ENCODE peak calls at places on chromosomes 2 and 18, in four cellular contexts. One of them, this sample, is unnamed.

GRCh38 chr2:196528486-196529223 is 110.9 kb upstream of the CCDC150 start:
- DNase-seq in NCI-H524: no peak
- DNase-seq in COLO829: no peak
- DNase-seq in lower lobe of right lung: no peak
- DNase-seq in this sample: peak

GRCh38 chr2:78416625-78417300 is 608.7 kb upstream of the REG3G start:
- DNase-seq in NCI-H524: no peak
- DNase-seq in COLO829: no peak
- DNase-seq in lower lobe of right lung: no peak
- DNase-seq in this sample: no peak

GRCh38 chr2:65344689-65345088 is 87.7 kb downstream of the SPRED2 start:
- DNase-seq in NCI-H524: no peak
- DNase-seq in COLO829: no peak
- DNase-seq in lower lobe of right lung: no peak
- DNase-seq in this sample: no peak

GRCh38 chr2:128314348-128315121 is 4.1 kb downstream of the HS6ST1 start:
- DNase-seq in NCI-H524: no peak
- DNase-seq in COLO829: no peak
- DNase-seq in lower lobe of right lung: peak
- DNase-seq in this sample: no peak

GRCh38 chr18:58674863-58675472 is 3.7 kb downstream of the MALT1 start:
- DNase-seq in NCI-H524: no peak
- DNase-seq in COLO829: no peak
- DNase-seq in lower lobe of right lung: no peak
- DNase-seq in this sample: no peak

GRCh38 chr18:427005-427404 is 73.5 kb downstream of the COLEC12 start:
- DNase-seq in NCI-H524: no peak
- DNase-seq in COLO829: no peak
- DNase-seq in lower lobe of right lung: no peak
- DNase-seq in this sample: no peak

GRCh38 chr18:48345596-48345995 is 63.6 kb downstream of the ZBTB7C start:
- DNase-seq in NCI-H524: peak
- DNase-seq in COLO829: no peak
- DNase-seq in lower lobe of right lung: no peak
- DNase-seq in this sample: no peak

GRCh38 chr18:9741821-9742541 is 33.9 kb downstream of the RAB31 start:
- DNase-seq in NCI-H524: no peak
- DNase-seq in COLO829: peak
- DNase-seq in lower lobe of right lung: no peak
- DNase-seq in this sample: no peak

GRCh38 chr2:46026431-46026830 is 270.8 kb upstream of the EPAS1 start:
- DNase-seq in NCI-H524: no peak
- DNase-seq in COLO829: no peak
- DNase-seq in lower lobe of right lung: no peak
- DNase-seq in this sample: no peak

GRCh38 chr2:239181601-239182471 is 219.0 kb downstream of the HDAC4 start:
- DNase-seq in NCI-H524: no peak
- DNase-seq in COLO829: no peak
- DNase-seq in lower lobe of right lung: no peak
- DNase-seq in this sample: no peak

GRCh38 chr2:132651115-132652099 is 18.6 kb downstream of the LYPD1 start:
- DNase-seq in NCI-H524: no peak
- DNase-seq in COLO829: peak
- DNase-seq in lower lobe of right lung: no peak
- DNase-seq in this sample: no peak

GRCh38 chr2:25243995-25244394 is 75.6 kb upstream of the POMC start:
- DNase-seq in NCI-H524: no peak
- DNase-seq in COLO829: no peak
- DNase-seq in lower lobe of right lung: no peak
- DNase-seq in this sample: no peak

GRCh38 chr2:219127236-219127635 is 33.4 kb downstream of the NHEJ1 start:
- DNase-seq in NCI-H524: no peak
- DNase-seq in COLO829: no peak
- DNase-seq in lower lobe of right lung: no peak
- DNase-seq in this sample: no peak

GRCh38 chr2:240400319-240401161 is 34.9 kb upstream of the GPC1 start:
- DNase-seq in NCI-H524: no peak
- DNase-seq in COLO829: no peak
- DNase-seq in lower lobe of right lung: peak
- DNase-seq in this sample: no peak

GRCh38 chr2:2926009-2926857 is 451.4 kb downstream of the EIPR1 start:
- DNase-seq in NCI-H524: no peak
- DNase-seq in COLO829: no peak
- DNase-seq in lower lobe of right lung: no peak
- DNase-seq in this sample: no peak

GRCh38 chr2:165572155-165572554 is 102.7 kb downstream of the CSRNP3 start:
- DNase-seq in NCI-H524: peak
- DNase-seq in COLO829: no peak
- DNase-seq in lower lobe of right lung: no peak
- DNase-seq in this sample: no peak

GRCh38 chr2:96554293-96555145 is 18.0 kb downstream of the ARID5A start:
- DNase-seq in NCI-H524: peak
- DNase-seq in COLO829: no peak
- DNase-seq in lower lobe of right lung: peak
- DNase-seq in this sample: peak

GRCh38 chr2:233979748-233980147 is 62.6 kb downstream of the TRPM8 start:
- DNase-seq in NCI-H524: no peak
- DNase-seq in COLO829: no peak
- DNase-seq in lower lobe of right lung: no peak
- DNase-seq in this sample: no peak

GRCh38 chr2:68767031-68767961 is 32.7 kb downstream of the ARHGAP25 start:
- DNase-seq in NCI-H524: no peak
- DNase-seq in COLO829: no peak
- DNase-seq in lower lobe of right lung: no peak
- DNase-seq in this sample: no peak

GRCh38 chr18:48328473-48329205 is 80.5 kb downstream of the ZBTB7C start:
- DNase-seq in NCI-H524: no peak
- DNase-seq in COLO829: no peak
- DNase-seq in lower lobe of right lung: no peak
- DNase-seq in this sample: no peak

GRCh38 chr2:226694142-226694541 is 105.5 kb downstream of the IRS1 start:
- DNase-seq in NCI-H524: no peak
- DNase-seq in COLO829: no peak
- DNase-seq in lower lobe of right lung: no peak
- DNase-seq in this sample: no peak

GRCh38 chr2:18910843-18911242 is 321.5 kb upstream of the NT5C1B start:
- DNase-seq in NCI-H524: no peak
- DNase-seq in COLO829: no peak
- DNase-seq in lower lobe of right lung: no peak
- DNase-seq in this sample: no peak

GRCh38 chr2:137521653-137522052 is 442.6 kb upstream of the HNMT start:
- DNase-seq in NCI-H524: peak
- DNase-seq in COLO829: no peak
- DNase-seq in lower lobe of right lung: no peak
- DNase-seq in this sample: no peak

GRCh38 chr2:9756692-9757250 is 86.5 kb upstream of the TAF1B start:
- DNase-seq in NCI-H524: no peak
- DNase-seq in COLO829: no peak
- DNase-seq in lower lobe of right lung: no peak
- DNase-seq in this sample: no peak

This sample was measured in GM13976.